ENCODE peak calls at places on chromosome 16, in five cellular contexts. T is T1000; V is CD8-positive, alpha-beta T cell; A is fibroblast of mammary gland; H is AG10803. U is an unnamed sample.

GRCh38 chr16:4266372-4266771 is 6.5 kb downstream of the TFAP4 start:
- DNase-seq in V (no peak), H (no peak), A (peak), T (no peak), U (no peak)

GRCh38 chr16:90019543-90020259 is 445 bp upstream of the DBNDD1 start:
- DNase-seq in T (no peak), H (peak), V (peak), A (peak), U (no peak)

GRCh38 chr16:55008836-55009510 is 78.3 kb downstream of the IRX5 start:
- DNase-seq in A (no peak), H (no peak), T (no peak), V (no peak), U (no peak)

GRCh38 chr16:7482028-7482427 is 149.4 kb downstream of the RBFOX1 start:
- DNase-seq in T (no peak), H (no peak), V (no peak), A (no peak), U (no peak)

GRCh38 chr16:4682084-4682581 is 11.2 kb upstream of the NUDT16L1 start:
- DNase-seq in V (no peak), H (no peak), T (no peak), A (no peak), U (no peak)

GRCh38 chr16:69523571-69523970 is 42.2 kb upstream of the NFAT5 start:
- DNase-seq in H (no peak), A (no peak), T (no peak), V (no peak), U (no peak)

GRCh38 chr16:19540241-19540970 is 15.1 kb upstream of the VPS35L start:
- DNase-seq in T (no peak), A (no peak), H (no peak), V (no peak), U (no peak)

GRCh38 chr16:30875881-30876791 is 17.7 kb downstream of the BCL7C start:
- DNase-seq in V (peak), T (no peak), H (peak), A (peak), U (no peak)

GRCh38 chr16:82368041-82368440 is 198.0 kb upstream of the MPHOSPH6 start:
- DNase-seq in T (no peak), V (no peak), A (peak), H (peak), U (no peak)

GRCh38 chr16:28491080-28491969 is 549 bp downstream of the CLN3 start:
- DNase-seq in V (peak), H (peak), A (no peak), T (no peak), U (no peak)

GRCh38 chr16:78488461-78488860 is 389.0 kb downstream of the WWOX start:
- DNase-seq in T (no peak), A (no peak), V (no peak), H (no peak), U (no peak)

GRCh38 chr16:80283450-80284392 is 257.1 kb upstream of the DYNLRB2 start:
- DNase-seq in T (no peak), A (no peak), V (no peak), H (peak), U (no peak)

GRCh38 chr16:85587763-85588474 is 25.2 kb upstream of the GSE1 start:
- DNase-seq in A (no peak), V (no peak), T (no peak), H (no peak), U (no peak)

U was measured in SK-N-MC.